ENCODE peak calls at places on chromosomes 3 and 15, in four cellular contexts. K is MM.1S, J is fibroblast of lung, G is A673. Q is an unnamed sample.
A peak's percentile ranks its signal among the peaks of the same experiment; 100 is the strongest.

GRCh38 chr3:46368569-46368968 is 2.2 kb upstream of the CCR5 start:
- DNase-seq in K (peak; percentile 96), J (no peak), G (no peak), Q (peak; percentile 44)

GRCh38 chr3:184636774-184637316 is 75.0 kb downstream of the MAGEF1 start:
- DNase-seq in K (no peak), J (peak; percentile 58), G (no peak), Q (no peak)

GRCh38 chr15:57218826-57219576 is 157.3 kb upstream of the CGNL1 start:
- DNase-seq in K (no peak), J (peak; percentile 96), G (peak; percentile 97), Q (no peak)

GRCh38 chr15:101256756-101257155 is 4.9 kb upstream of the CHSY1 start:
- DNase-seq in K (peak; percentile 48), J (no peak), G (peak; percentile 51), Q (no peak)

GRCh38 chr15:51830279-51830806 is 890 bp downstream of the TMOD3 start:
- DNase-seq in K (peak; percentile 27), J (peak; percentile 80), G (peak; percentile 87), Q (no peak)

GRCh38 chr3:143634991-143635390 is 213.3 kb downstream of the SLC9A9 start:
- DNase-seq in K (no peak), J (no peak), G (no peak), Q (no peak)

GRCh38 chr15:76012021-76012551 is at the start of gene NRG4:
- DNase-seq in K (no peak), J (peak; percentile 29), G (no peak), Q (no peak)

GRCh38 chr15:39270221-39270835 is 310.6 kb upstream of the THBS1 start:
- DNase-seq in K (no peak), J (no peak), G (no peak), Q (no peak)

GRCh38 chr3:75192065-75192658 is 472.0 kb upstream of the FRG2C start:
- DNase-seq in K (peak; percentile 70), J (peak; percentile 49), G (peak; percentile 36), Q (no peak)

GRCh38 chr3:114827495-114827894 is 319.6 kb downstream of the ZBTB20 start:
- DNase-seq in K (peak; percentile 69), J (peak; percentile 73), G (peak; percentile 61), Q (no peak)

GRCh38 chr3:157913751-157914150 is 192.5 kb downstream of the SHOX2 start:
- DNase-seq in K (no peak), J (peak; percentile 75), G (no peak), Q (no peak)

GRCh38 chr15:81914734-81915234 is 131.0 kb downstream of the MEX3B start:
- DNase-seq in K (no peak), J (peak; percentile 46), G (no peak), Q (no peak)

GRCh38 chr15:68097029-68097428 is 42.9 kb downstream of the PIAS1 start:
- DNase-seq in K (no peak), J (peak; percentile 11), G (no peak), Q (no peak)

GRCh38 chr3:152261329-152261728 is 7.4 kb upstream of the MBNL1 start:
- DNase-seq in K (no peak), J (no peak), G (no peak), Q (no peak)

DNA sequence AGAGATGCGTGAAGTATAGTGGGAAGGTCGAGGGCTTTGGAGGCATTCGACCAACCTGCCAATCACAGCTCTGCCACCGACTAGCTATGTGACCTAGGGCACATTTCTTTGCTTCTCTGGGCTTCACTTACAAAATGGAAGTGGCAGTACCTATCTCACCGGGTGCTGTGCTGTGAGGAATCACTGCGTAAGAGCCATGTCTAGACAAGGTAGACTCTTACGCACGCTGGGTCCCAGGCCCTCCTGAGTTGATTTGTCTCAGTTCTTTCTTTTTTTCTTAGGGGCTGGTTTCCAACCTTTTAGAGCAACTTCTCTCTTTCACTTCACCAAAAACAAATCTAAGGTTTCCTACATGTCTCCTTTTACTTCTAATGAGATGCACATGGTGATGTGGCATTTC is 18.8 kb downstream of the CA12 start:
- DNase-seq in K (no peak), J (no peak), G (no peak), Q (no peak)
- H3K27ac ChIP-seq in K (no peak overlapping the region), J (no peak overlapping the region), G (no peak overlapping the region), Q (no peak overlapping the region)

DNA sequence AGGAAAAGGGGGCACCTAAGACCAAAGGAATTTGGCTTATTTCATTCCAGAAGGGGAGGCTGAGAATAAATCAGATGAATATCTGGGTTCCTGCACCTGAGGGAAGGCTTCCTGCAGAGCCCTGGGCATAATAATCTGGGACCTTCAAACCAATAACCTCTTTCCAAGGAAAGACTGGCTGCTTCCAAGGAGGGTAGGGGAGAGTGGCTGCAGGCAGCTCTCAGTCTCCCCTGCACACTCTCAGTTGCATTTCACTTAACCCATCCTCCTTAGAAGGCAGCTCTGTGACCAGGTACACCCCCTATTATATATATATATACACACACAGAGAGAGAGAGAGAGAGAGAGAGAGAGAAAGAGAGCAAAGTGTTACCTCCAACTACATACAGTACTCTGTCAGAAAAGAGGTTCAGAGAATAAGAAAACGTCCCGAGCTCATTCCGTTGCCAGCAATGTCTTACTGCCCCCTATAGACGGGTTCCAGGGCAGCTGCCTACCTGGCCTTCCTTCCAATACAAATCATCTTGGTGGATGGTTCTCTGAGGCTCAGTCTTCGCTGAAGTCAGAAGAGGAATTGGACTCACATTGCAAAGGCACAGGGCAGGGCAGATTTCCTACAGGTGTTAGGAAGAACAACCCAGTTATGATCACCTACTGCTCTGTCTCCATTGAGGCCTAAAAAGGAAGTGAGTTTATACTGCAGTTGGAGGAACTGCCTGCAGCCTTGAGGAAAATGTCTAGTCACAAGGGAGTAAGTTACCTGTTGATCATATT is 26.1 kb downstream of the CAPN3 start:
- DNase-seq in K (peak; percentile 18), J (peak; percentile 55), G (peak; percentile 67), Q (no peak)
- TF ChIP-seq CTCF in K (peak; percentile 65), J (peak; percentile 87), G (peak; percentile 88), Q (no peak)

GRCh38 chr15:70478251-70478990 is 284.9 kb downstream of the UACA start:
- DNase-seq in K (peak; percentile 94), J (no peak), G (no peak), Q (peak; percentile 43)
- H3K27ac ChIP-seq in K (peak overlapping the region; percentile 99), J (no peak overlapping the region), G (no peak overlapping the region), Q (no peak overlapping the region)

DNA sequence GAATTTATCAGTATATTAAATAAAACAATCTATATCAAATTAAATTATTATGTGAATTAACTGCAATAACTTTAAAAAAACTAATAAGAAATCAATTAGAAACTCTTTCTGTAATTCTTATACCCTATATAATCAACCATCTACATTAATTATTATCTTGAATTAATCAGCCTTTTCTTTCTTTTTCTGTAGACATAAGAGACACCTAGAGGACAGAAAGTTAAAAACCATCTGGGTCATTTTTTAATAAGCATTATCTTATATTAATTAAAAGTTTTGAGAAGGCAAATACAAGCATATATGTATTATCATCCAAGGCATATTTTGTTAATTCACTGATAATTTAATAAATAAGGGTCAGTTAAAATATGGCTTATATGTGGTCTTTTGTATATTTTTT is 24.2 kb upstream of the SLC25A26 start:
- DNase-seq in K (no peak), J (peak; percentile 26), G (no peak), Q (no peak)
- TF ChIP-seq CTCF in K (peak; percentile 5), J (no peak), G (peak; percentile 51), Q (no peak)

DNA sequence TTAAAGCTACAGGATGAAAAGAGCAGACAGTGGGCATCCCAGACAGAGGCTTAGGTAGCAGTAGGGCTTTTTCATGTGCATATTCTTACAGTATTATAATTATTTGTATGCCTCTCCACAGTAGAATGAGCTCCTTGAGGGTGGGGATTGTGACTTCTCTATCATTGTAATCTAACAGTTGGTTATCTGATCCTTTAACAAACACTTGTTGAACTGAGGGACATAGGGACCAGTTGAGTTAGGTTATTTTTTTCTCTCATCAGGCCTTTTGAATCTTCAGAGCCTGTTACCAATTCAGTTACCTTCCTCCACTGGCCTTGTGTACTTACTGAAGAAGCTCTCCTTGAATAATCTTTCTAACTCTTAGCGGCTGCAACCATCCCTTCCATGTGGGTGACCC is 1.2 kb downstream of the LSM3 start:
- DNase-seq in K (no peak), J (no peak), G (no peak), Q (no peak)
- H3K27ac ChIP-seq in K (no peak overlapping the region), J (no peak overlapping the region), G (no peak overlapping the region), Q (no peak overlapping the region)

DNA sequence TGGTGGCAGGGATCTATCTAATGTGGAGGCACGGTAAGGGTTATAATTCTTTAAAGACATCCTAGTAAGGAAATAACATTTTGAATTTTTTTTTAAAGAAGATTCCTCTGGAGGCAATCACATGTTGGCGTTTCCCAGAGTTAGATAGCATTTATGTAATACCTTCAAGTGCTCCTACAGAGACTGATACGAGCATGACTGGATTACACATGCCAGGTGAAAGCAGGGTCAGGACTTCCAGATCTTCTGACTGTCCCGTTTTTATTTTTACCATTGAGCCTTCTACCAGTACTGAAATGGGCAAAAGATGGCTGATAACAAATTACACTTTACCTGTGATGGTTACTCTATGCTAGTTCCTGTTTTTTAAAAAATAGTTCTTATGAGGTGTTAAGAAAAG is 13.8 kb downstream of the IL17RB start:
- DNase-seq in K (no peak), J (no peak), G (no peak), Q (no peak)
- TF ChIP-seq CTCF in K (no peak), J (no peak), G (no peak), Q (no peak)

GRCh38 chr3:113225286-113225685 is 13.9 kb downstream of the BOC start:
- DNase-seq in K (no peak), J (no peak), G (no peak), Q (no peak)

GRCh38 chr3:113223831-113224240 is 12.5 kb downstream of the BOC start:
- DNase-seq in K (no peak), J (no peak), G (no peak), Q (no peak)

GRCh38 chr3:113226491-113226890 is 15.1 kb downstream of the BOC start:
- DNase-seq in K (no peak), J (no peak), G (no peak), Q (no peak)

GRCh38 chr3:113228969-113229368 is 17.6 kb downstream of the BOC start:
- DNase-seq in K (no peak), J (no peak), G (no peak), Q (no peak)

DNA sequence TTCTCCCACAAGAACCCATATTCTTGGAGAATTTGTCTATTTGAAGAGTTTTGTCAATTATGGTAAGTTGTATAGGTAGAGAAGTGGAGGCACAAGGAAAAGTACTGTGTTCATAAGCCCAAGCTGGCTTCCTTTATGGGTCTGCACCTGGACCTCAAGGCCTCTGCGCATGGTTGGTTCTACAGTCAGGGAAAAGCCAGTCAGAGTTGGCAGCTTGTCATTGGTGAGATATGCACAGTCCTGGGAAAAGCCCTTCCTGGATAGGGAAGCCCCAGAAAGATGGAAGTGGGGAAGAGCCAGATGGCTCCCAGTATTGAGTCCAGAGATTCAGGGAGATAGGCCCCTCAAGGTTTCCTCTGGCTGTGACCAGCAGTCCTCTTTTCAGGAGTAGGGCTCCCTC is 15.8 kb downstream of the BOC start:
- DNase-seq in K (no peak), J (no peak), G (no peak), Q (no peak)
- H3K27ac ChIP-seq in K (no peak overlapping the region), J (no peak overlapping the region), G (no peak overlapping the region), Q (no peak overlapping the region)

GRCh38 chr3:186261638-186262037 is 100.4 kb downstream of the DGKG start:
- DNase-seq in K (peak; percentile 29), J (no peak), G (no peak), Q (no peak)
- TF ChIP-seq CTCF in K (peak; percentile 42), J (peak; percentile 30), G (peak; percentile 44), Q (no peak)